ENCODE peak calls at places on chromosome 5, in ten cellular contexts. Z, M, W, K, T, O, D, I, S and H are unnamed samples.

GRCh38 chr5:159316519-159317383 is 13.5 kb downstream of the IL12B start:
- DNase-seq in M (no peak), I (no peak), S (no peak), T (peak; percentile 55), K (no peak), Z (no peak), W (no peak), O (no peak), D (no peak), H (peak; percentile 76)

GRCh38 chr5:73067213-73067612 is 53.2 kb upstream of the TMEM171 start:
- DNase-seq in M (no peak), W (no peak), I (no peak), Z (no peak), K (no peak), T (no peak), O (no peak), D (no peak), S (no peak), H (no peak)

GRCh38 chr5:163912023-163912422 is 406.6 kb downstream of the MAT2B start:
- DNase-seq in S (no peak), O (no peak), I (no peak), D (no peak), T (no peak), Z (no peak), K (no peak), M (no peak), W (no peak), H (no peak)

GRCh38 chr5:160508780-160509361 is 87.2 kb downstream of the PTTG1 start:
- DNase-seq in M (no peak), Z (no peak), I (no peak), T (peak; percentile 94), K (no peak), S (peak; percentile 63), W (no peak), D (peak; percentile 47), O (peak; percentile 60), H (peak; percentile 89)

GRCh38 chr5:160159991-160160826 is 41.0 kb upstream of the PWWP2A start:
- DNase-seq in D (no peak), W (no peak), M (no peak), I (no peak), S (peak; percentile 70), K (no peak), O (no peak), T (no peak), Z (no peak), H (peak; percentile 96)

GRCh38 chr5:143600396-143601075 is 197.1 kb upstream of the NR3C1 start:
- DNase-seq in K (no peak), D (no peak), W (no peak), S (no peak), O (no peak), Z (no peak), M (no peak), T (no peak), I (no peak), H (no peak)

GRCh38 chr5:163321511-163321910 is 115.9 kb upstream of the CCNG1 start:
- DNase-seq in T (no peak), Z (no peak), W (no peak), K (no peak), O (no peak), I (no peak), M (no peak), D (no peak), S (no peak), H (no peak)

GRCh38 chr5:149452007-149452664 is 73.0 kb upstream of the IL17B start:
- DNase-seq in K (peak; percentile 49), S (no peak), M (peak; percentile 54), I (no peak), D (no peak), O (no peak), T (peak; percentile 64), Z (no peak), W (no peak), H (peak; percentile 63)

GRCh38 chr5:168093200-168093930 is 198.1 kb upstream of the WWC1 start:
- DNase-seq in M (no peak), O (no peak), I (no peak), S (no peak), D (no peak), Z (no peak), K (no peak), T (no peak), W (no peak), H (no peak)

GRCh38 chr5:42992035-42992570 is 48.0 kb downstream of the ANXA2R start:
- DNase-seq in M (peak; percentile 56), K (peak; percentile 84), W (peak; percentile 92), Z (no peak), I (peak; percentile 88), O (peak; percentile 75), S (peak; percentile 73), D (peak; percentile 84), T (peak; percentile 86), H (peak; percentile 82)

GRCh38 chr5:92064993-92065392 is 681.9 kb upstream of the ARRDC3 start:
- DNase-seq in K (no peak), W (no peak), I (no peak), Z (no peak), T (no peak), O (no peak), D (no peak), M (no peak), S (no peak), H (no peak)

GRCh38 chr5:127298623-127299022 is 8.0 kb downstream of the MEGF10 start:
- DNase-seq in M (no peak), W (no peak), D (no peak), Z (peak; percentile 50), I (no peak), T (no peak), K (no peak), S (no peak), O (no peak), H (no peak)

GRCh38 chr5:108669493-108669892 is 78.2 kb upstream of the FER start:
- DNase-seq in I (no peak), K (no peak), T (no peak), S (no peak), D (no peak), O (no peak), W (no peak), Z (no peak), M (no peak), H (no peak)

GRCh38 chr5:128405159-128405558 is 132.9 kb downstream of the FBN2 start:
- DNase-seq in W (no peak), Z (no peak), S (no peak), I (no peak), K (no peak), D (no peak), T (no peak), M (no peak), O (no peak), H (no peak)

GRCh38 chr5:135436856-135437795 is 10.0 kb downstream of the DCANP1 start:
- DNase-seq in W (peak; percentile 59), I (no peak), O (no peak), D (no peak), K (no peak), M (no peak), Z (no peak), T (no peak), S (peak; percentile 33), H (no peak)

GRCh38 chr5:153222956-153223355 is 267.5 kb upstream of the GRIA1 start:
- DNase-seq in K (no peak), O (no peak), T (peak; percentile 25), I (no peak), Z (no peak), W (no peak), S (no peak), M (no peak), D (no peak), H (no peak)

GRCh38 chr5:153223376-153223775 is 267.1 kb upstream of the GRIA1 start:
- DNase-seq in K (no peak), I (no peak), T (peak; percentile 5), W (no peak), M (no peak), S (no peak), D (no peak), Z (no peak), O (no peak), H (no peak)
- H3K27ac ChIP-seq in K (no peak overlapping the region), I (no peak overlapping the region), T (peak overlapping the region; percentile 7), W (no peak overlapping the region), M (no peak overlapping the region), S (no peak overlapping the region), D (no peak overlapping the region), Z (no peak overlapping the region), O (no peak overlapping the region), H (no peak overlapping the region)

DNA sequence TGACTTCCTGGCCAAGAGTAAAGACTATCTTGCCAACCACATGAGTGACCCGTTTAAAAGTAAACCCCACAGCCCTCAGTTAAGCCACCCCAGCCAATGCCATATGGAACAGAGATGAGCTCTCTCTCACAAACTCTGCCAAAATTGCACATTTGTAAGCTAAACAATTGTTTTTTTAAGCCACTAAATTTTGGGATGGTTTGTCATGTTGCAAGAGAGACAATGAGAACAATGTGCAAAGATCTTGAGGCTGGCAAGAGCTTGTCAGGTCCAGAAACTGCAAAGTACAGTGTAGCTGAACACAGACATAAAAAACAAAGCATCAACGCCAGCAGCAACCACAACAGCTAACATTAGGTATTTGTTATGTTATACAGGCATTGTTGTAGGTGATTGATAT is 27.8 kb downstream of the HOMER1 start:
- DNase-seq in O (no peak), I (no peak), W (no peak), T (no peak), K (no peak), Z (no peak), S (no peak), D (no peak), M (no peak), H (no peak)
- H3K27ac ChIP-seq in O (no peak overlapping the region), I (peak overlapping the region; percentile 50), W (no peak overlapping the region), T (no peak overlapping the region), K (peak overlapping the region; percentile 75), Z (no peak overlapping the region), S (no peak overlapping the region), D (no peak overlapping the region), M (no peak overlapping the region), H (no peak overlapping the region)

DNA sequence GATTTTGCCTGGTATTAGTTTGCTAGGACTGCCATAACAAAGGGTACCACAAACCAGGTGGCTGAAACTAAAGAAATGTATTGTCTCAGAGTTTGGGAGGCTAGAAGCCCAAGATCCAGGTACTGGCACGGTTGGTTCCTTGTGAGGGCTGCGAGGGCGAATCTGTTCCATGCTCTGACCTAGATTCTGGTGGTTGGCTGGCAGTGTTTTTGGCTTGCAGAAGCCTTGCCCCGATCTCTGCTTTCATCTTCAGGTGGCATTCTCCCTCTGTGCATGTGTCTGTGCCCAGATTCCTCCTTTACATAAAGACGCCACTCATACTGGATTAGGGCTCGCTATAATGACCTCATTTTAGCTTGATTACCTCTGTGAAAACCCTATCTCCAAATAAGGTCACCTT is 36.7 kb downstream of the RAI14 start:
- DNase-seq in D (no peak), W (no peak), T (no peak), O (no peak), Z (no peak), K (no peak), S (no peak), I (no peak), M (no peak), H (no peak)
- H3K27ac ChIP-seq in D (no peak overlapping the region), W (no peak overlapping the region), T (no peak overlapping the region), O (no peak overlapping the region), Z (no peak overlapping the region), K (no peak overlapping the region), S (peak overlapping the region; percentile 12), I (no peak overlapping the region), M (no peak overlapping the region), H (peak overlapping the region; percentile 64)

GRCh38 chr5:89241186-89241585 is 358.2 kb upstream of the MEF2C start:
- DNase-seq in T (no peak), Z (no peak), D (no peak), M (no peak), O (no peak), K (no peak), I (no peak), W (no peak), S (no peak), H (no peak)

GRCh38 chr5:89243611-89244010 is 360.6 kb upstream of the MEF2C start:
- DNase-seq in W (no peak), M (no peak), O (no peak), Z (no peak), K (no peak), T (no peak), I (no peak), S (no peak), D (no peak), H (no peak)

GRCh38 chr5:89246252-89246651 is 363.3 kb upstream of the MEF2C start:
- DNase-seq in M (no peak), W (no peak), I (no peak), T (no peak), K (no peak), S (no peak), Z (no peak), D (no peak), O (no peak), H (no peak)
- H3K27ac ChIP-seq in M (no peak overlapping the region), W (no peak overlapping the region), I (no peak overlapping the region), T (no peak overlapping the region), K (no peak overlapping the region), S (no peak overlapping the region), Z (no peak overlapping the region), D (no peak overlapping the region), O (no peak overlapping the region), H (no peak overlapping the region)